ENCODE peak calls at places on chromosomes 12 and 14, in nine cellular contexts. One of them, this sample, is unnamed.

GRCh38 chr14:91919814-91920213 is 27.7 kb downstream of the FBLN5 start:
- DNase-seq in AG09319: peak
- DNase-seq in CD4-positive, alpha-beta T cell: no peak
- DNase-seq in Caco-2: no peak
- DNase-seq in left ventricle myocardium inferior: peak
- DNase-seq in BJ: peak
- DNase-seq in choroid plexus epithelial cell: peak
- DNase-seq in pancreas: no peak
- DNase-seq in neural crest cell: no peak
- DNase-seq in this sample: no peak

GRCh38 chr12:8887285-8887715 is 27.0 kb upstream of the PHC1 start:
- DNase-seq in AG09319: no peak
- DNase-seq in CD4-positive, alpha-beta T cell: no peak
- DNase-seq in Caco-2: no peak
- DNase-seq in left ventricle myocardium inferior: no peak
- DNase-seq in BJ: no peak
- DNase-seq in choroid plexus epithelial cell: peak
- DNase-seq in pancreas: no peak
- DNase-seq in neural crest cell: no peak
- DNase-seq in this sample: no peak

GRCh38 chr12:58529897-58530296 is 390.4 kb downstream of the LRIG3 start:
- DNase-seq in AG09319: peak
- DNase-seq in CD4-positive, alpha-beta T cell: no peak
- DNase-seq in Caco-2: no peak
- DNase-seq in left ventricle myocardium inferior: no peak
- DNase-seq in BJ: peak
- DNase-seq in choroid plexus epithelial cell: peak
- DNase-seq in pancreas: no peak
- DNase-seq in neural crest cell: no peak
- DNase-seq in this sample: no peak

GRCh38 chr14:63453443-63453936 is 89.7 kb downstream of the PPP2R5E start:
- DNase-seq in AG09319: no peak
- DNase-seq in CD4-positive, alpha-beta T cell: no peak
- DNase-seq in Caco-2: no peak
- DNase-seq in left ventricle myocardium inferior: no peak
- DNase-seq in BJ: no peak
- DNase-seq in choroid plexus epithelial cell: no peak
- DNase-seq in pancreas: no peak
- DNase-seq in neural crest cell: no peak
- DNase-seq in this sample: no peak

GRCh38 chr12:47753021-47754001 is 5.4 kb downstream of the RAPGEF3 start:
- DNase-seq in AG09319: no peak
- DNase-seq in CD4-positive, alpha-beta T cell: no peak
- DNase-seq in Caco-2: no peak
- DNase-seq in left ventricle myocardium inferior: peak
- DNase-seq in BJ: no peak
- DNase-seq in choroid plexus epithelial cell: no peak
- DNase-seq in pancreas: peak
- DNase-seq in neural crest cell: no peak
- DNase-seq in this sample: peak

GRCh38 chr14:61064210-61064609 is 83.2 kb downstream of the SLC38A6 start:
- DNase-seq in AG09319: no peak
- DNase-seq in CD4-positive, alpha-beta T cell: no peak
- DNase-seq in Caco-2: no peak
- DNase-seq in left ventricle myocardium inferior: no peak
- DNase-seq in BJ: no peak
- DNase-seq in choroid plexus epithelial cell: no peak
- DNase-seq in pancreas: no peak
- DNase-seq in neural crest cell: no peak
- DNase-seq in this sample: no peak

GRCh38 chr12:5556033-5556614 is 124.2 kb downstream of the NTF3 start:
- DNase-seq in AG09319: no peak
- DNase-seq in CD4-positive, alpha-beta T cell: no peak
- DNase-seq in Caco-2: no peak
- DNase-seq in left ventricle myocardium inferior: no peak
- DNase-seq in BJ: no peak
- DNase-seq in choroid plexus epithelial cell: no peak
- DNase-seq in pancreas: no peak
- DNase-seq in neural crest cell: peak
- DNase-seq in this sample: peak

GRCh38 chr12:46675736-46676135 is 150.1 kb downstream of the SLC38A4 start:
- DNase-seq in AG09319: no peak
- DNase-seq in CD4-positive, alpha-beta T cell: no peak
- DNase-seq in Caco-2: no peak
- DNase-seq in left ventricle myocardium inferior: no peak
- DNase-seq in BJ: no peak
- DNase-seq in choroid plexus epithelial cell: peak
- DNase-seq in pancreas: no peak
- DNase-seq in neural crest cell: no peak
- DNase-seq in this sample: peak

GRCh38 chr12:108884116-108885012 is 4.5 kb downstream of the DAO start:
- DNase-seq in AG09319: no peak
- DNase-seq in CD4-positive, alpha-beta T cell: peak
- DNase-seq in Caco-2: peak
- DNase-seq in left ventricle myocardium inferior: peak
- DNase-seq in BJ: no peak
- DNase-seq in choroid plexus epithelial cell: peak
- DNase-seq in pancreas: peak
- DNase-seq in neural crest cell: peak
- DNase-seq in this sample: peak

GRCh38 chr12:26274441-26275312 is 79.3 kb downstream of the SSPN start:
- DNase-seq in AG09319: peak
- DNase-seq in CD4-positive, alpha-beta T cell: no peak
- DNase-seq in Caco-2: peak
- DNase-seq in left ventricle myocardium inferior: peak
- DNase-seq in BJ: peak
- DNase-seq in choroid plexus epithelial cell: peak
- DNase-seq in pancreas: peak
- DNase-seq in neural crest cell: no peak
- DNase-seq in this sample: no peak

GRCh38 chr14:35147186-35147585 is 24.8 kb downstream of the PRORP start:
- DNase-seq in AG09319: no peak
- DNase-seq in CD4-positive, alpha-beta T cell: no peak
- DNase-seq in Caco-2: no peak
- DNase-seq in left ventricle myocardium inferior: no peak
- DNase-seq in BJ: no peak
- DNase-seq in choroid plexus epithelial cell: no peak
- DNase-seq in pancreas: no peak
- DNase-seq in neural crest cell: no peak
- DNase-seq in this sample: no peak

GRCh38 chr12:91040356-91040755 is 17.5 kb downstream of the KERA start:
- DNase-seq in AG09319: no peak
- DNase-seq in CD4-positive, alpha-beta T cell: no peak
- DNase-seq in Caco-2: no peak
- DNase-seq in left ventricle myocardium inferior: no peak
- DNase-seq in BJ: no peak
- DNase-seq in choroid plexus epithelial cell: peak
- DNase-seq in pancreas: no peak
- DNase-seq in neural crest cell: no peak
- DNase-seq in this sample: no peak

GRCh38 chr12:43758247-43758727 is 303 bp downstream of the PUS7L start:
- DNase-seq in AG09319: no peak
- DNase-seq in CD4-positive, alpha-beta T cell: no peak
- DNase-seq in Caco-2: peak
- DNase-seq in left ventricle myocardium inferior: no peak
- DNase-seq in BJ: no peak
- DNase-seq in choroid plexus epithelial cell: peak
- DNase-seq in pancreas: no peak
- DNase-seq in neural crest cell: peak
- DNase-seq in this sample: no peak

GRCh38 chr14:53537421-53538315 is 384.5 kb upstream of the DDHD1 start:
- DNase-seq in AG09319: no peak
- DNase-seq in CD4-positive, alpha-beta T cell: no peak
- DNase-seq in Caco-2: peak
- DNase-seq in left ventricle myocardium inferior: no peak
- DNase-seq in BJ: peak
- DNase-seq in choroid plexus epithelial cell: peak
- DNase-seq in pancreas: no peak
- DNase-seq in neural crest cell: no peak
- DNase-seq in this sample: no peak

GRCh38 chr14:53391156-53391555 is 238.0 kb upstream of the DDHD1 start:
- DNase-seq in AG09319: peak
- DNase-seq in CD4-positive, alpha-beta T cell: no peak
- DNase-seq in Caco-2: no peak
- DNase-seq in left ventricle myocardium inferior: no peak
- DNase-seq in BJ: no peak
- DNase-seq in choroid plexus epithelial cell: peak
- DNase-seq in pancreas: no peak
- DNase-seq in neural crest cell: no peak
- DNase-seq in this sample: no peak

GRCh38 chr12:117063162-117063911 is 35.9 kb downstream of the TESC start:
- DNase-seq in AG09319: no peak
- DNase-seq in CD4-positive, alpha-beta T cell: no peak
- DNase-seq in Caco-2: no peak
- DNase-seq in left ventricle myocardium inferior: no peak
- DNase-seq in BJ: no peak
- DNase-seq in choroid plexus epithelial cell: no peak
- DNase-seq in pancreas: no peak
- DNase-seq in neural crest cell: no peak
- DNase-seq in this sample: no peak

GRCh38 chr12:109952873-109953272 is 43.3 kb downstream of the GIT2 start:
- DNase-seq in AG09319: no peak
- DNase-seq in CD4-positive, alpha-beta T cell: no peak
- DNase-seq in Caco-2: no peak
- DNase-seq in left ventricle myocardium inferior: peak
- DNase-seq in BJ: no peak
- DNase-seq in choroid plexus epithelial cell: no peak
- DNase-seq in pancreas: no peak
- DNase-seq in neural crest cell: no peak
- DNase-seq in this sample: no peak

GRCh38 chr12:109951751-109952150 is 44.4 kb downstream of the GIT2 start:
- DNase-seq in AG09319: no peak
- DNase-seq in CD4-positive, alpha-beta T cell: no peak
- DNase-seq in Caco-2: no peak
- DNase-seq in left ventricle myocardium inferior: peak
- DNase-seq in BJ: no peak
- DNase-seq in choroid plexus epithelial cell: peak
- DNase-seq in pancreas: peak
- DNase-seq in neural crest cell: no peak
- DNase-seq in this sample: no peak

GRCh38 chr12:109951136-109951535 is 45.0 kb downstream of the GIT2 start:
- DNase-seq in AG09319: no peak
- DNase-seq in CD4-positive, alpha-beta T cell: no peak
- DNase-seq in Caco-2: no peak
- DNase-seq in left ventricle myocardium inferior: no peak
- DNase-seq in BJ: peak
- DNase-seq in choroid plexus epithelial cell: peak
- DNase-seq in pancreas: no peak
- DNase-seq in neural crest cell: no peak
- DNase-seq in this sample: no peak

GRCh38 chr12:109952160-109952858 is 43.9 kb downstream of the GIT2 start:
- DNase-seq in AG09319: no peak
- DNase-seq in CD4-positive, alpha-beta T cell: no peak
- DNase-seq in Caco-2: no peak
- DNase-seq in left ventricle myocardium inferior: no peak
- DNase-seq in BJ: no peak
- DNase-seq in choroid plexus epithelial cell: no peak
- DNase-seq in pancreas: no peak
- DNase-seq in neural crest cell: no peak
- DNase-seq in this sample: no peak

GRCh38 chr12:109953656-109954055 is 42.5 kb downstream of the GIT2 start:
- DNase-seq in AG09319: no peak
- DNase-seq in CD4-positive, alpha-beta T cell: no peak
- DNase-seq in Caco-2: no peak
- DNase-seq in left ventricle myocardium inferior: no peak
- DNase-seq in BJ: no peak
- DNase-seq in choroid plexus epithelial cell: no peak
- DNase-seq in pancreas: no peak
- DNase-seq in neural crest cell: no peak
- DNase-seq in this sample: no peak
- TF ChIP-seq CTCF in AG09319: no peak
- TF ChIP-seq CTCF in CD4-positive, alpha-beta T cell: no peak
- TF ChIP-seq CTCF in Caco-2: no peak
- TF ChIP-seq CTCF in left ventricle myocardium inferior: no peak
- TF ChIP-seq CTCF in BJ: no peak
- TF ChIP-seq CTCF in choroid plexus epithelial cell: no peak
- TF ChIP-seq CTCF in pancreas: no peak
- TF ChIP-seq CTCF in neural crest cell: no peak
- TF ChIP-seq CTCF in this sample: no peak

GRCh38 chr14:72513994-72514659 is 379.8 kb downstream of the DPF3 start:
- DNase-seq in AG09319: no peak
- DNase-seq in CD4-positive, alpha-beta T cell: no peak
- DNase-seq in Caco-2: no peak
- DNase-seq in left ventricle myocardium inferior: no peak
- DNase-seq in BJ: no peak
- DNase-seq in choroid plexus epithelial cell: peak
- DNase-seq in pancreas: no peak
- DNase-seq in neural crest cell: no peak
- DNase-seq in this sample: peak
- TF ChIP-seq CTCF in AG09319: peak
- TF ChIP-seq CTCF in CD4-positive, alpha-beta T cell: no peak
- TF ChIP-seq CTCF in Caco-2: peak
- TF ChIP-seq CTCF in left ventricle myocardium inferior: peak
- TF ChIP-seq CTCF in BJ: peak
- TF ChIP-seq CTCF in choroid plexus epithelial cell: peak
- TF ChIP-seq CTCF in pancreas: no peak
- TF ChIP-seq CTCF in neural crest cell: peak
- TF ChIP-seq CTCF in this sample: peak

GRCh38 chr14:76497550-76498484 is 121.9 kb downstream of the ESRRB start:
- DNase-seq in AG09319: no peak
- DNase-seq in CD4-positive, alpha-beta T cell: no peak
- DNase-seq in Caco-2: no peak
- DNase-seq in left ventricle myocardium inferior: no peak
- DNase-seq in BJ: no peak
- DNase-seq in choroid plexus epithelial cell: no peak
- DNase-seq in pancreas: no peak
- DNase-seq in neural crest cell: no peak
- DNase-seq in this sample: no peak
- TF ChIP-seq CTCF in AG09319: no peak
- TF ChIP-seq CTCF in CD4-positive, alpha-beta T cell: no peak
- TF ChIP-seq CTCF in Caco-2: peak
- TF ChIP-seq CTCF in left ventricle myocardium inferior: no peak
- TF ChIP-seq CTCF in BJ: no peak
- TF ChIP-seq CTCF in choroid plexus epithelial cell: no peak
- TF ChIP-seq CTCF in pancreas: no peak
- TF ChIP-seq CTCF in neural crest cell: no peak
- TF ChIP-seq CTCF in this sample: no peak

DNA sequence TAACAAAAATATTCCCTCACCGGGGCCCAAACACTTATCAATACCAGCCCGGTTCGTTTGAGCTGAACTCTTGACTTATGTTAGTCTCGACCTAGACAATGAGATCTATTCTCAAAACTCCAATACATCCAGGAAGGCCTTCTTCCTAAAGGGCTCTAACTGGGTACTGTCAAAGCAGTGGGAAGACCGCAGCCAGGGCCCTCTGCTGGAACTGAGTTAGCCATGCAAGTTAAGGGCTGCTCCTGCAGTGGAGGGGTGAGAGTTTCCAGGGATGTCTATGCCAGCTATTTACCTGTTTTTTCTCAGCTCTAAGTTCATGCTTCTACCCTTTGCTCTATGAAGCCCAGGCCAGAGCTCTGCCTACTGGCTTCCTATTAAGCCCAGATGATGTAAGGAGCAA is 348.8 kb downstream of the GXYLT1 start:
- DNase-seq in AG09319: no peak
- DNase-seq in CD4-positive, alpha-beta T cell: no peak
- DNase-seq in Caco-2: no peak
- DNase-seq in left ventricle myocardium inferior: no peak
- DNase-seq in BJ: no peak
- DNase-seq in choroid plexus epithelial cell: no peak
- DNase-seq in pancreas: no peak
- DNase-seq in neural crest cell: peak
- DNase-seq in this sample: peak
- TF ChIP-seq CTCF in AG09319: no peak
- TF ChIP-seq CTCF in CD4-positive, alpha-beta T cell: no peak
- TF ChIP-seq CTCF in Caco-2: peak
- TF ChIP-seq CTCF in left ventricle myocardium inferior: no peak
- TF ChIP-seq CTCF in BJ: no peak
- TF ChIP-seq CTCF in choroid plexus epithelial cell: no peak
- TF ChIP-seq CTCF in pancreas: no peak
- TF ChIP-seq CTCF in neural crest cell: peak
- TF ChIP-seq CTCF in this sample: no peak